ENCODE peak calls at places on chromosomes 2 and 18, in five cellular contexts. D, O, B, F and K are unnamed samples.

GRCh38 chr2:97992836-97993825 is 2.6 kb downstream of the TMEM131 start:
- DNase-seq in B (no peak), D (no peak), F (no peak), O (no peak), K (no peak)

GRCh38 chr2:109144721-109145120 is 15.7 kb downstream of the SH3RF3 start:
- DNase-seq in F (peak; percentile 69), D (no peak), B (no peak), O (no peak), K (no peak)

GRCh38 chr2:190359896-190360376 is 16.5 kb downstream of the INPP1 start:
- DNase-seq in O (peak; percentile 55), F (no peak), B (peak; percentile 44), D (peak; percentile 73), K (peak; percentile 44)

GRCh38 chr2:48264632-48265031 is 265.3 kb upstream of the STON1 start:
- DNase-seq in B (no peak), D (no peak), F (no peak), O (no peak), K (no peak)

GRCh38 chr2:74242354-74243071 is 44.1 kb downstream of the MTHFD2 start:
- DNase-seq in D (no peak), B (no peak), O (no peak), F (no peak), K (no peak)

GRCh38 chr18:75659535-75660023 is 232.1 kb upstream of the SMIM21 start:
- DNase-seq in O (no peak), F (no peak), D (no peak), B (no peak), K (no peak)

GRCh38 chr2:175490306-175490705 is 308.8 kb upstream of the ATP5MC3 start:
- DNase-seq in O (no peak), D (no peak), F (no peak), B (no peak), K (no peak)

GRCh38 chr2:136115183-136115751 is 2.7 kb downstream of the CXCR4 start:
- DNase-seq in B (no peak), O (no peak), F (no peak), D (no peak), K (no peak)

GRCh38 chr18:74013955-74014354 is 133.7 kb downstream of the FBXO15 start:
- DNase-seq in D (peak; percentile 34), B (no peak), O (no peak), F (no peak), K (no peak)

GRCh38 chr2:239855863-239856587 is 169.1 kb downstream of the NDUFA10 start:
- DNase-seq in O (no peak), B (no peak), F (no peak), D (peak; percentile 42), K (no peak)

GRCh38 chr18:22485808-22486244 is 68.1 kb upstream of the CTAGE1 start:
- DNase-seq in O (no peak), B (no peak), F (no peak), D (no peak), K (no peak)

GRCh38 chr2:64354857-64355680 is 98.9 kb upstream of the LGALSL start:
- DNase-seq in D (no peak), B (no peak), F (peak; percentile 20), O (no peak), K (no peak)

GRCh38 chr2:207012461-207012860 is 73.1 kb downstream of the CPO start:
- DNase-seq in O (no peak), D (no peak), B (no peak), F (no peak), K (no peak)

GRCh38 chr2:178324072-178324471 is 126.9 kb downstream of the PRKRA start:
- DNase-seq in O (no peak), B (peak; percentile 37), D (peak; percentile 32), F (no peak), K (no peak)

GRCh38 chr2:176412136-176412535 is 142.9 kb downstream of the MTX2 start:
- DNase-seq in B (no peak), D (no peak), F (no peak), O (no peak), K (no peak)

GRCh38 chr2:205103699-205104098 is 558.4 kb downstream of the PARD3B start:
- DNase-seq in D (no peak), F (no peak), B (no peak), O (no peak), K (no peak)

DNA sequence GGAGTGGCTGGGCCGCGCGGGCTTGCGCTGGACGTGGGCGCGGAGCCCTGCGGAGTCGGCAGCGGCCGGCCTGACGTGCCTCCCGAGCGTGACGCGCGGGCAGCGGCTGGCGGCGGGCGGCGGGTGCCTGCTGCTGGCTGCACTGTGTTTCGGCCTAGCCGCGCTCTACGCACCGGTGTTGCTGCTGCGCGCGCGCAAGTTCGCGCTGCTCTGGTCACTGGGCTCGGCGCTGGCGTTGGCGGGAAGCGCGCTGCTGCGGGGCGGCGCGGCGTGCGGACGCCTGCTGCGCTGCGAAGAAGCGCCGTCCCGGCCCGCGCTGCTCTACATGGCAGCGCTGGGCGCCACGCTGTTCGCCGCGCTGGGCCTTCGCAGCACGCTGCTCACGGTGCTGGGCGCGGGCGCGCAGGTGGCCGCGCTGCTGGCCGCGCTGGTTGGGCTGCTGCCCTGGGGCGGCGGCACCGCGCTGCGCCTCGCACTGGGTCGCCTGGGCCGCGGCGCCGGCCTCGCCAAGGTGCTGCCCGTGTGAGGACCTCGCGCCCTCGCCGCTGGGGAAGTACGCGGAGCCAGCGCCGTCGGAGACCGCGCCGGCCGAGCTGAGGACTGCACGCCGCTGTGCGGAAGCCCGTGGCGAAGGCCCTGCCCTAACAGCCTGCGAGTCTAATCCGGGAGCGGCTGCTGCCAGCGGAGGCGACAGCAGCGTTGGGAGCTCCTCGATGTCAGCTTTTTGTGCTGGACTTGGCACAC is 526 bp downstream of the SFT2D3 start:
- DNase-seq in O (peak; percentile 85), D (peak; percentile 81), F (peak; percentile 95), B (peak; percentile 87), K (peak; percentile 63)
- TF ChIP-seq POLR2A in O (peak; percentile 66), D (no peak), F (no peak), B (peak; percentile 58), K (no peak)

DNA sequence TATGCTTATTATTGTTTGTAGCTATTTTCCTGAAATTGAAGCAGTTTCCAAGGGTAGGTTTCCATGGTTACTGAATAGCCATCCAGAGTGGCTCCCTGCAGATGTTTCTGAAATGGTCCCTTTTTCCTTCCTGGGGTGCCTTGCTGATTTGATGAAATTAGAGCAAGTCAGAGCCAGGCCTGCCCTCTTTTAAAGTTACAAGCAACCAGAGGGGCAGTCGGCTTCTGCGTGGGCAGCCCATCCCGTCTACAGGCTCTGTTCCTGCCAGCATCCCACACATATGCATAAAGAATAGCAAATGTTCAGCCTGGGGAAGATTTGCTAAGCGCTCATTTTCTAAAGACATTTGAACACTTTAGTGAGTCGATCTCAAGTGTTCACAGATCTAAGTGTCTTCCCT is 92.4 kb downstream of the STPG4 start:
- DNase-seq in D (no peak), B (no peak), O (no peak), F (no peak), K (no peak)
- H3K4me1 ChIP-seq in D (peaks cover 19% of the 10 kb centered on the region), B (no peaks in the 10 kb centered on the region), O (peaks cover 72% of the 10 kb centered on the region), F (peaks cover 39% of the 10 kb centered on the region), K (peaks cover 36% of the 10 kb centered on the region)

DNA sequence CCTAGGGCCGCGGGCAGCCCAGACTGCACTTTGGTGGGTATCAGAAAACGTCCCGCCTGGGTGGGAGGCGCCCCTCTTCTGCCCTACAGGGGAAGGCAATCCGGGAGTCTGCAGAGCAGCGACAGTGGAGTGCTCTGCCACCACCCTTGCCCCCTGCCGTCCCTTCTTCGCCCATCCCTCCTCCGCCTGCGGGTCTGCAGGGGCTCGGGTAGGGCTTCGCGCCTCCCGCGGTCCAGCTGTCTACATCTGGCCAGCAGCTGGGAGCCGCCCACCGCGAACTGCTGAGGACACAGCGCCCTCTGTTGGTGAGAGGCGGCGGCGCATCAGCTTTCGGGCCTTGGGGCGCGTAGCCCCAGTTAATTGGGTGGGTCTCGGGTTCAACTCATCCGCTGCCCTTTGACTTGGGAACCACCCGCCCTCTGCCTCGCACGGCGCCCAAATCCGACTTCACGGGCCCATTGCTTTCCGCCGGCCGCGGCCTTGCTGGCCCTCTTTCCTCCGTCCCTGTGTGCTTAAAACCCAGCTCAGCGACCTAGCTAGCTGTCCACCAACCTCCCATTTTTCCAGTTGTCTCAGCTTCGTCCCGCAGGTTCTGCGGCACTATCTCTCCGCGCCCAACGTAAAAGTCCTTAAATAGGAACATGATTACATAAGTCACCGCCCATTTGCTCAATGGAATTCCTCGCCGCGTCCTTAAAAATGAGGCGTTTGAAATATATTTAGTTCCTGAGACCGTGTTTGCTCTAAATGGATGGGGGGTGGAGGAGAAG is 17.6 kb downstream of the WNT10A start:
- DNase-seq in O (peak; percentile 80), B (peak; percentile 57), D (peak; percentile 74), F (peak; percentile 95), K (peak; percentile 35)
- H3K4me3 ChIP-seq in O (no peak overlapping the region), B (no peak overlapping the region), D (no peak overlapping the region), F (no peak overlapping the region), K (no peak overlapping the region)

DNA sequence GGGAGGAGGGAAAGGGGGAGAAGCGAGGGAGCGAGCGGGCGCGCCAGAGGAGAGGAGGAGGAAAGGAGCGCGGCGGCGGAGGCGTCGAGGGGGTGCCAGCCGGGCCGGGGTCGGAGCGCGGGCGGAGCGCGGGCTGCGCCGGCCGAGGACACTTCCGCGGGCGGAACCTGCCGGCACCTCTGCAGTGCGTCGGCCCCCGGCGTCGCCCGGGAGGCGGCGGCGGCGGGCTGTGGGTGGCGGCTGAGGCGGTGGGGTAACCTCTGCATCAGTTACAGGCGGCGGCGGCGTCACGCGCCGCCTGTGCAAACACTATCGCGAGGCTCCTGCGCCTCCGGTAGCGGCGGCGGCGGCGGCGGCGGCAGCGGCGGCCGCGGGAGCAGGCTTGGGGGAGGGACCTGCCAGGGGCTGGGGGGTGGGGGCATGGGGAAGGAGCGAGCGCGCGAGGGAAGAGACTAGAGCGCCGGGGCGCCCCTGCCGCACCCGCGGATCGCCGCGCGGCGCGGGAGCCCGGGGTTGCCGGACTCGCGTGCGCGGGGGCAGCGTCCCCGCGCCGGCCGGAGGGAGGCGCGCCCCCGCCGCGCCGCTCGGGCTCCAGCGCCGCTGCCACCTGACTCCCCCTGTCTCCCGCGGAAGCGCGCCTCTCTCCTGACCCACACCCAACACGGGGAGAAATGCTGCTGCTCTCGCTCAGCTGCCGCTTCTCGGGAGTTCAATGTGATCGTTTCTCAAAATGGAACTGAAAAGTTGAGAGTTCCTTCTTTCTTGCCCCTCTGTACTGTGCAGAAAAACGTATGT is at the start of gene TLK1:
- DNase-seq in F (peak; percentile 96), B (peak; percentile 86), D (peak; percentile 78), O (peak; percentile 83), K (peak; percentile 64)
- TF ChIP-seq POLR2A in F (no peak), B (peak; percentile 72), D (peak; percentile 58), O (peak; percentile 3), K (peak; percentile 67)

GRCh38 chr2:172449916-172450550 is 22.6 kb downstream of the ITGA6 start:
- DNase-seq in D (no peak), O (no peak), B (no peak), F (no peak), K (no peak)
- H3K4me1 ChIP-seq in D (no peaks in the 10 kb centered on the region), O (peaks cover 60% of the 10 kb centered on the region), B (no peaks in the 10 kb centered on the region), F (peaks cover 6% of the 10 kb centered on the region), K (no peaks in the 10 kb centered on the region)

DNA sequence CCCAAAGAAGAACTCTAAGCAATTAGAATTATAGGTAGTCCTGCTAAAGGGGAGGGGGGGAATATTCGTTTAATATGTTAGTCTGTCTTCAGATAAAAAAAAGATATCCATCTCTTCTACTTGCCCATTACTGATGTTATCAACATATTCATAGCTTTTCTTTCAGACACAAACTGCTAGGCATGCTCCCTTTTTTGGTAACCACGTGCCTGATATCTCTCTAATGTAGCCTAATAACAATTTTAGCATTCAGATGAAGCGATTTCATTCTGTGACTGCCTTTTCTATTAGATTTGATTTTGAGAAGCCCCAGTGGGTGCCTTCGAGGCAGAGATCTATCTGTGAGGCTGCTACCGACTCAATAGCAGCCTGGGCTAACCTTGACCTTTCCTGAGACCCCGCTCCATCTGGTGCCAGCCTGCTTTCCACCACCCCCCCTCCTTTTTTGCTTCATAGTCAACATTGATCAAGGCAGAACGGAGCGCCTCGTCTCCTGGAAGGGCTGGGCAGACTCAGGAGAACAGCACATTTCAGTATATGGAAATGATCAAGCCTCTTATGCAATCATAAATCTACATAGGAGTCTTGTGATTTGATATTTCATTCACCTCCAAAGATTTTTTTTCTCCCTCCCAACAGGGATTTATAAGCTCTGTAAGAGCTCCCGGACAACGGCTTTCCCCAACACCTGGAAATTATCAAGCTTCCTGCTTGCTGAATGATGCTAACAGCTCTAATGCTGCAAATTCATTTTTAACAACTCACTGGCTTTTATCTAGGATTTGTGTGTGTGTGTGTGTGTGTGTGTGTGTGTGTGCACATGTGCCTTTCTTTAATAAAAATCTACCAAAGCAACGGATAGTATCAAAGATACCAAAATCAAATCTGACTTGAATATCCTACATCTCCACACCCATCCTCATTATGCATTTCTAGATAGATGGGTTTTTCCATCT is 14.7 kb upstream of the BCL11A start:
- DNase-seq in D (no peak), F (no peak), B (no peak), O (no peak), K (no peak)
- H3K4me3 ChIP-seq in D (no peak overlapping the region), F (no peak overlapping the region), B (no peak overlapping the region), O (no peak overlapping the region), K (no peak overlapping the region)